ENCODE peak calls at places on chromosome 16, in six cellular contexts. H is GM23248; R is CD8-positive, alpha-beta T cell; Y is BJ; J is upper lobe of right lung; V is heart right ventricle. F is an unnamed sample.
A peak's percentile ranks its signal among the peaks of the same experiment; 100 is the strongest.

GRCh38 chr16:20971420-20971819 is 70.8 kb downstream of the LYRM1 start:
- DNase-seq in J (no peak), H (peak; percentile 2), R (no peak), V (no peak), Y (no peak), F (no peak)

GRCh38 chr16:3143598-3144330 is 8.9 kb downstream of the ZNF213 start:
- DNase-seq in Y (no peak), J (no peak), H (no peak), R (no peak), V (peak; percentile 68), F (no peak)

GRCh38 chr16:71338193-71338592 is 20.3 kb upstream of the CALB2 start:
- DNase-seq in R (no peak), J (no peak), V (no peak), Y (no peak), H (no peak), F (no peak)

GRCh38 chr16:68311316-68311620 is 449 bp downstream of the PRMT7 start:
- DNase-seq in J (no peak), V (no peak), R (no peak), H (peak; percentile 67), Y (no peak), F (no peak)

GRCh38 chr16:48526958-48527331 is 83.0 kb downstream of the N4BP1 start:
- DNase-seq in Y (no peak), R (no peak), H (no peak), J (peak; percentile 22), V (no peak), F (no peak)

GRCh38 chr16:80664226-80664625 is 123.4 kb downstream of the DYNLRB2 start:
- DNase-seq in H (no peak), Y (no peak), V (no peak), J (no peak), R (no peak), F (no peak)

GRCh38 chr16:75322706-75323105 is 71.3 kb upstream of the BCAR1 start:
- DNase-seq in R (no peak), V (no peak), J (no peak), H (peak; percentile 68), Y (no peak), F (no peak)

GRCh38 chr16:81094771-81095251 is 1.4 kb downstream of the GCSH start:
- DNase-seq in V (no peak), J (no peak), Y (no peak), R (no peak), H (peak; percentile 52), F (no peak)

GRCh38 chr16:4323845-4324478 is 8.1 kb downstream of the GLIS2 start:
- DNase-seq in V (peak; percentile 72), H (peak; percentile 70), J (peak; percentile 81), Y (no peak), R (no peak), F (peak; percentile 74)

GRCh38 chr16:71811261-71811803 is 2.7 kb upstream of the AP1G1 start:
- DNase-seq in V (no peak), H (peak; percentile 24), Y (no peak), J (no peak), R (no peak), F (no peak)

GRCh38 chr16:22195695-22196558 is 10.2 kb upstream of the EEF2K start:
- DNase-seq in V (peak; percentile 93), J (peak; percentile 92), R (peak; percentile 87), H (peak; percentile 91), Y (peak; percentile 62), F (peak; percentile 95)

GRCh38 chr16:2210386-2211365 is at the start of gene BRICD5:
- DNase-seq in V (no peak), J (no peak), H (no peak), Y (no peak), R (no peak), F (no peak)

GRCh38 chr16:17270683-17271109 is 200.1 kb downstream of the XYLT1 start:
- DNase-seq in V (no peak), J (no peak), Y (no peak), R (no peak), H (no peak), F (no peak)

GRCh38 chr16:86464044-86464443 is 46.3 kb upstream of the FOXF1 start:
- DNase-seq in V (no peak), J (no peak), H (no peak), Y (no peak), R (no peak), F (no peak)

GRCh38 chr16:63135069-63135468 is 1098.8 kb upstream of the CDH8 start:
- DNase-seq in V (no peak), H (no peak), Y (no peak), R (no peak), J (no peak), F (no peak)

GRCh38 chr16:30114411-30114810 is 1.1 kb upstream of the GDPD3 start:
- DNase-seq in Y (no peak), J (no peak), R (no peak), V (no peak), H (no peak), F (no peak)

GRCh38 chr16:26983426-26983825 is 83.3 kb upstream of the C16orf82 start:
- DNase-seq in J (no peak), Y (peak; percentile 24), V (no peak), R (no peak), H (peak; percentile 84), F (no peak)

GRCh38 chr16:11992594-11993524 is 16.3 kb downstream of the SNX29 start:
- DNase-seq in H (no peak), V (no peak), Y (no peak), J (no peak), R (no peak), F (no peak)

GRCh38 chr16:46996952-46997458 is 23.5 kb upstream of the DNAJA2 start:
- DNase-seq in R (no peak), Y (no peak), J (no peak), V (no peak), H (no peak), F (no peak)

GRCh38 chr16:31331141-31331764 is 23.7 kb upstream of the ITGAX start:
- DNase-seq in Y (no peak), J (no peak), H (no peak), R (no peak), V (no peak), F (no peak)

GRCh38 chr16:27826081-27826892 is 237.2 kb downstream of the GSG1L start:
- DNase-seq in Y (no peak), R (no peak), J (peak; percentile 40), H (no peak), V (no peak), F (no peak)

GRCh38 chr16:30369091-30369937 is 980 bp downstream of the TBC1D10B start:
- DNase-seq in H (peak; percentile 54), R (no peak), Y (no peak), J (no peak), V (no peak), F (no peak)

GRCh38 chr16:48276102-48276501 is 28.8 kb upstream of the ABCC11 start:
- DNase-seq in H (no peak), Y (peak; percentile 4), R (no peak), V (no peak), J (no peak), F (no peak)

GRCh38 chr16:82344157-82344556 is 174.1 kb upstream of the MPHOSPH6 start:
- DNase-seq in R (no peak), Y (no peak), V (no peak), H (peak; percentile 24), J (no peak), F (no peak)

GRCh38 chr16:9340402-9341095 is 249.1 kb downstream of the HAPSTR1 start:
- DNase-seq in V (no peak), R (no peak), J (no peak), Y (no peak), H (no peak), F (no peak)

GRCh38 chr16:82633964-82634600 is 7.3 kb downstream of the CDH13 start:
- DNase-seq in H (peak; percentile 56), J (no peak), R (no peak), V (no peak), Y (no peak), F (no peak)

GRCh38 chr16:57807968-57808528 is 5.8 kb upstream of the KIFC3 start:
- DNase-seq in V (peak; percentile 81), R (no peak), Y (peak; percentile 96), H (peak; percentile 95), J (peak; percentile 91), F (peak; percentile 88)

GRCh38 chr16:82713778-82714177 is 87.0 kb downstream of the CDH13 start:
- DNase-seq in J (no peak), V (no peak), R (no peak), Y (no peak), H (no peak), F (no peak)

GRCh38 chr16:65621640-65622039 is 499.8 kb upstream of the CDH11 start:
- DNase-seq in V (no peak), H (no peak), J (no peak), R (no peak), Y (no peak), F (no peak)

GRCh38 chr16:72939247-72939646 is 108.7 kb downstream of the ZFHX3 start:
- DNase-seq in Y (no peak), V (peak; percentile 55), H (peak; percentile 80), J (no peak), R (no peak), F (peak; percentile 54)

GRCh38 chr16:51410125-51410524 is 259.1 kb upstream of the SALL1 start:
- DNase-seq in H (no peak), Y (no peak), V (no peak), J (no peak), R (no peak), F (no peak)

GRCh38 chr16:73071131-73071940 is 23.4 kb upstream of the ZFHX3 start:
- DNase-seq in Y (no peak), V (no peak), H (peak; percentile 44), J (peak; percentile 75), R (no peak), F (peak; percentile 53)

GRCh38 chr16:88635671-88636070 is 2.7 kb upstream of the IL17C start:
- DNase-seq in H (no peak), J (no peak), R (no peak), V (no peak), Y (no peak), F (no peak)
- H3K27me3 ChIP-seq in H (peaks cover 26% of the 10 kb centered on the region), J (peaks cover 25% of the 10 kb centered on the region), R (no peaks in the 10 kb centered on the region), V (peaks cover 42% of the 10 kb centered on the region), Y (peaks cover 24% of the 10 kb centered on the region), F (peaks cover 9% of the 10 kb centered on the region)

GRCh38 chr16:89080251-89080853 is 13.3 kb upstream of the ACSF3 start:
- DNase-seq in R (no peak), H (no peak), J (no peak), V (no peak), Y (no peak), F (no peak)
- H3K27me3 ChIP-seq in R (no peaks in the 10 kb centered on the region), H (no peaks in the 10 kb centered on the region), J (peaks cover 6% of the 10 kb centered on the region), V (peaks cover 3% of the 10 kb centered on the region), Y (no peaks in the 10 kb centered on the region), F (no peaks in the 10 kb centered on the region)

DNA sequence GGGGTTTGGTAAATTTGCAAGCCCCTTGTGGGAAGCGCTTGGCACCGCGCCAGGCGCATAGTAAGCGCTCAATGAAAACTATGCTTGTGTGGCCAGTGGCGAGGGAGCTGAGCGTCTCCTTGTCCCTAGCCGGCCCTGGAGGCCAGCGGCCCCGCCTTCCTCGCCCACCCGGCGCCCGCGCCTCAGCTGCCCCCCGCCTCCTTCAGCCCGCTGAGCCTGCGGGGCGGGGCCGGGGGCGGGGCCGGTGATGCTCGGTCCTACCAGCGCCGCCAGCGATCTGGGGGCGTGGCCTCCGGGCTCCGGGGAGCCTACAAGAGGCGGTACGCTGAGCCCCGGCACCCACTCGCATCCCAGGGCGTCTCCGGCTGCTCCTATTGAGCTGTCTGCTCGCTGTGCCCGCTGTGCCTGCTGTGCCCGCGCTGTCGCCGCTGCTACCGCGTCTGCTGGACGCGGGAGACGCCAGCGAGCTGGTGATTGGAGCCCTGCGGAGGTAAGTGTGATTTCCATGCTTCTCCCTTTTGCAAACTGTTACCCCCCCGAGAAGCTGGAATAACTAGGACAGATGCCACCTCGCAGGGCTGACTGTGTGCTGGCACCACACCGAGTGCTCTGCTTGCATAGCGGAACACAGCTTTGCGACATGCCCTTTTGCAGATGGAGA is at the start of gene CRISPLD2:
- DNase-seq in J (peak; percentile 96), V (peak; percentile 91), H (peak; percentile 95), Y (no peak), R (peak; percentile 65), F (peak; percentile 95)
- H3K27me3 ChIP-seq in J (peaks cover 15% of the 10 kb centered on the region), V (peaks cover 12% of the 10 kb centered on the region), H (no peaks in the 10 kb centered on the region), Y (no peaks in the 10 kb centered on the region), R (no peaks in the 10 kb centered on the region), F (no peaks in the 10 kb centered on the region)

GRCh38 chr16:66846266-66846665 is 2.1 kb downstream of the CA7 start:
- DNase-seq in Y (no peak), J (no peak), V (no peak), H (no peak), R (no peak), F (no peak)
- H3K27me3 ChIP-seq in Y (peaks cover 41% of the 10 kb centered on the region), J (peaks cover 38% of the 10 kb centered on the region), V (peaks cover 49% of the 10 kb centered on the region), H (peaks cover 34% of the 10 kb centered on the region), R (no peaks in the 10 kb centered on the region), F (peaks cover 4% of the 10 kb centered on the region)